ENCODE peak calls at places on chromosome 2, in nine cellular contexts. One of them, this sample, is unnamed.

GRCh38 chr2:141423212-141423611 is 707.6 kb downstream of the LRP1B start:
- DNase-seq in CD8-positive, alpha-beta T cell: no peak
- DNase-seq in cardiac muscle cell: no peak
- DNase-seq in thoracic aorta: no peak
- DNase-seq in HepG2: no peak
- DNase-seq in AG04450: no peak
- DNase-seq in GM23338: no peak
- DNase-seq in transverse colon: no peak
- DNase-seq in RWPE1: no peak
- DNase-seq in this sample: no peak

GRCh38 chr2:229363126-229363814 is 92.2 kb upstream of the PID1 start:
- DNase-seq in CD8-positive, alpha-beta T cell: no peak
- DNase-seq in cardiac muscle cell: no peak
- DNase-seq in thoracic aorta: no peak
- DNase-seq in HepG2: no peak
- DNase-seq in AG04450: no peak
- DNase-seq in GM23338: no peak
- DNase-seq in transverse colon: no peak
- DNase-seq in RWPE1: peak
- DNase-seq in this sample: no peak

GRCh38 chr2:176626796-176627195 is 357.6 kb downstream of the MTX2 start:
- DNase-seq in CD8-positive, alpha-beta T cell: no peak
- DNase-seq in cardiac muscle cell: no peak
- DNase-seq in thoracic aorta: no peak
- DNase-seq in HepG2: no peak
- DNase-seq in AG04450: no peak
- DNase-seq in GM23338: no peak
- DNase-seq in transverse colon: no peak
- DNase-seq in RWPE1: no peak
- DNase-seq in this sample: no peak

GRCh38 chr2:222057249-222058073 is 241.3 kb downstream of the PAX3 start:
- DNase-seq in CD8-positive, alpha-beta T cell: no peak
- DNase-seq in cardiac muscle cell: peak
- DNase-seq in thoracic aorta: no peak
- DNase-seq in HepG2: no peak
- DNase-seq in AG04450: no peak
- DNase-seq in GM23338: peak
- DNase-seq in transverse colon: no peak
- DNase-seq in RWPE1: peak
- DNase-seq in this sample: no peak

GRCh38 chr2:96145028-96145939 is at the start of gene DUSP2:
- DNase-seq in CD8-positive, alpha-beta T cell: peak
- DNase-seq in cardiac muscle cell: peak
- DNase-seq in thoracic aorta: peak
- DNase-seq in HepG2: no peak
- DNase-seq in AG04450: no peak
- DNase-seq in GM23338: peak
- DNase-seq in transverse colon: peak
- DNase-seq in RWPE1: peak
- DNase-seq in this sample: peak

GRCh38 chr2:119753041-119753929 is 6.4 kb upstream of the PTPN4 start:
- DNase-seq in CD8-positive, alpha-beta T cell: peak
- DNase-seq in cardiac muscle cell: peak
- DNase-seq in thoracic aorta: no peak
- DNase-seq in HepG2: peak
- DNase-seq in AG04450: no peak
- DNase-seq in GM23338: peak
- DNase-seq in transverse colon: no peak
- DNase-seq in RWPE1: no peak
- DNase-seq in this sample: no peak

GRCh38 chr2:102514061-102514785 is 41.2 kb downstream of the SLC9A4 start:
- DNase-seq in CD8-positive, alpha-beta T cell: no peak
- DNase-seq in cardiac muscle cell: no peak
- DNase-seq in thoracic aorta: peak
- DNase-seq in HepG2: peak
- DNase-seq in AG04450: peak
- DNase-seq in GM23338: peak
- DNase-seq in transverse colon: no peak
- DNase-seq in RWPE1: peak
- DNase-seq in this sample: no peak

GRCh38 chr2:148699830-148700229 is 55.3 kb downstream of the EPC2 start:
- DNase-seq in CD8-positive, alpha-beta T cell: no peak
- DNase-seq in cardiac muscle cell: no peak
- DNase-seq in thoracic aorta: no peak
- DNase-seq in HepG2: no peak
- DNase-seq in AG04450: no peak
- DNase-seq in GM23338: no peak
- DNase-seq in transverse colon: no peak
- DNase-seq in RWPE1: no peak
- DNase-seq in this sample: no peak

GRCh38 chr2:75562513-75562864 is 1.8 kb upstream of the EVA1A start:
- DNase-seq in CD8-positive, alpha-beta T cell: no peak
- DNase-seq in cardiac muscle cell: no peak
- DNase-seq in thoracic aorta: no peak
- DNase-seq in HepG2: peak
- DNase-seq in AG04450: no peak
- DNase-seq in GM23338: no peak
- DNase-seq in transverse colon: no peak
- DNase-seq in RWPE1: no peak
- DNase-seq in this sample: no peak

GRCh38 chr2:3094999-3095958 is 282.3 kb downstream of the EIPR1 start:
- DNase-seq in CD8-positive, alpha-beta T cell: no peak
- DNase-seq in cardiac muscle cell: no peak
- DNase-seq in thoracic aorta: no peak
- DNase-seq in HepG2: no peak
- DNase-seq in AG04450: no peak
- DNase-seq in GM23338: no peak
- DNase-seq in transverse colon: no peak
- DNase-seq in RWPE1: no peak
- DNase-seq in this sample: no peak

GRCh38 chr2:70201831-70202230 is 11.0 kb upstream of the C2orf42 start:
- DNase-seq in CD8-positive, alpha-beta T cell: no peak
- DNase-seq in cardiac muscle cell: no peak
- DNase-seq in thoracic aorta: no peak
- DNase-seq in HepG2: no peak
- DNase-seq in AG04450: no peak
- DNase-seq in GM23338: no peak
- DNase-seq in transverse colon: no peak
- DNase-seq in RWPE1: no peak
- DNase-seq in this sample: no peak

GRCh38 chr2:120803085-120803484 is 67.4 kb downstream of the GLI2 start:
- DNase-seq in CD8-positive, alpha-beta T cell: no peak
- DNase-seq in cardiac muscle cell: no peak
- DNase-seq in thoracic aorta: no peak
- DNase-seq in HepG2: no peak
- DNase-seq in AG04450: no peak
- DNase-seq in GM23338: no peak
- DNase-seq in transverse colon: no peak
- DNase-seq in RWPE1: no peak
- DNase-seq in this sample: no peak

GRCh38 chr2:110804915-110805314 is 72.5 kb downstream of the ACOXL start:
- DNase-seq in CD8-positive, alpha-beta T cell: peak
- DNase-seq in cardiac muscle cell: no peak
- DNase-seq in thoracic aorta: no peak
- DNase-seq in HepG2: no peak
- DNase-seq in AG04450: no peak
- DNase-seq in GM23338: no peak
- DNase-seq in transverse colon: no peak
- DNase-seq in RWPE1: no peak
- DNase-seq in this sample: no peak

GRCh38 chr2:25521665-25522387 is 151.6 kb downstream of the DTNB start:
- DNase-seq in CD8-positive, alpha-beta T cell: peak
- DNase-seq in cardiac muscle cell: peak
- DNase-seq in thoracic aorta: no peak
- DNase-seq in HepG2: peak
- DNase-seq in AG04450: peak
- DNase-seq in GM23338: peak
- DNase-seq in transverse colon: no peak
- DNase-seq in RWPE1: peak
- DNase-seq in this sample: no peak

GRCh38 chr2:64331846-64332245 is 122.1 kb upstream of the LGALSL start:
- DNase-seq in CD8-positive, alpha-beta T cell: no peak
- DNase-seq in cardiac muscle cell: no peak
- DNase-seq in thoracic aorta: no peak
- DNase-seq in HepG2: no peak
- DNase-seq in AG04450: no peak
- DNase-seq in GM23338: no peak
- DNase-seq in transverse colon: no peak
- DNase-seq in RWPE1: no peak
- DNase-seq in this sample: no peak
- H3K27ac ChIP-seq in CD8-positive, alpha-beta T cell: no peak
- H3K27ac ChIP-seq in cardiac muscle cell: no peak
- H3K27ac ChIP-seq in thoracic aorta: peak
- H3K27ac ChIP-seq in HepG2: no peak
- H3K27ac ChIP-seq in AG04450: no peak
- H3K27ac ChIP-seq in GM23338: no peak
- H3K27ac ChIP-seq in transverse colon: no peak
- H3K27ac ChIP-seq in RWPE1: no peak
- H3K27ac ChIP-seq in this sample: no peak

DNA sequence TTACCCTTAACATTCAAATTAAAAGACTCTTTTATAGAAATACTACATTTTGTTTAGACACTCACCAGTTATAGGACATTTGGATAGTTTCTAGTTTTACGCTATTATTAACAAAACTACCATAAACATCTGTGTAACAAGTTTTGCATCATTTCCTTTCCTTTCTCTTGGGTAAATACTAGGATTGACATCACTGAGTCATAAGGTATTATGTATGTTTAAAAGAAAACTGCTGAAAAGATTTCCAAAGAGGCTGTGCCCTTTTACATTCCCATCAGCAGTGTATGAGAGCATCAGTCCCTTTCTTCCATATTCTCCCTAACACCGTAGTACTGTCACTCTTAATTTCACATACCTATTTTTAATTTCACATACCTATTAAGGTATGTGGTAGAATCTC is 130.6 kb downstream of the USP34 start:
- DNase-seq in CD8-positive, alpha-beta T cell: no peak
- DNase-seq in cardiac muscle cell: no peak
- DNase-seq in thoracic aorta: no peak
- DNase-seq in HepG2: no peak
- DNase-seq in AG04450: peak
- DNase-seq in GM23338: no peak
- DNase-seq in transverse colon: no peak
- DNase-seq in RWPE1: peak
- DNase-seq in this sample: no peak
- H3K27ac ChIP-seq in CD8-positive, alpha-beta T cell: no peak
- H3K27ac ChIP-seq in cardiac muscle cell: no peak
- H3K27ac ChIP-seq in thoracic aorta: no peak
- H3K27ac ChIP-seq in HepG2: no peak
- H3K27ac ChIP-seq in AG04450: no peak
- H3K27ac ChIP-seq in GM23338: no peak
- H3K27ac ChIP-seq in transverse colon: no peak
- H3K27ac ChIP-seq in RWPE1: no peak
- H3K27ac ChIP-seq in this sample: no peak

DNA sequence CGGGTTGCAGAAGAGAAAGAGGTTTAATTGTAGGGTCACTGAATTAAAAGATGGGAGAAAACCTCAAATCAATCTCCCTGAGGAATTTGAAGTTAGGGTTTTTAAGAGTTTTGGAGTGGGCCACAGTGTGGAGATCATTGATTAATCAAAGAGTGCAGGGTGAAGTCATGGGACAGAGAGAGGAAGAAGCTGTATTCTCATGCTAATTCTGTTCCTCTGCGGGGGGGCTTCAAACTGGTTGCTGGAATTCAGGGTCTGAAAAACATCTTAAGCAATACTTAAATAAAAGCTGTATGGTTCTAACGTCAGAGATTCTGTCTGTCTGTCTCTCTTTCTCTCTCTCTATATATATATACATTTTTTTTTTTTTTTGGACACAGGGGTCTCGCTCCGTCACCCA is 169.8 kb upstream of the SPATS2L start:
- DNase-seq in CD8-positive, alpha-beta T cell: no peak
- DNase-seq in cardiac muscle cell: no peak
- DNase-seq in thoracic aorta: no peak
- DNase-seq in HepG2: no peak
- DNase-seq in AG04450: no peak
- DNase-seq in GM23338: peak
- DNase-seq in transverse colon: no peak
- DNase-seq in RWPE1: no peak
- DNase-seq in this sample: no peak
- H3K27ac ChIP-seq in CD8-positive, alpha-beta T cell: no peak
- H3K27ac ChIP-seq in cardiac muscle cell: no peak
- H3K27ac ChIP-seq in thoracic aorta: no peak
- H3K27ac ChIP-seq in HepG2: no peak
- H3K27ac ChIP-seq in AG04450: no peak
- H3K27ac ChIP-seq in GM23338: peak
- H3K27ac ChIP-seq in transverse colon: no peak
- H3K27ac ChIP-seq in RWPE1: no peak
- H3K27ac ChIP-seq in this sample: no peak

GRCh38 chr2:127398239-127398590 is 10.4 kb upstream of the MAP3K2 start:
- DNase-seq in CD8-positive, alpha-beta T cell: peak
- DNase-seq in cardiac muscle cell: no peak
- DNase-seq in thoracic aorta: peak
- DNase-seq in HepG2: peak
- DNase-seq in AG04450: peak
- DNase-seq in GM23338: no peak
- DNase-seq in transverse colon: peak
- DNase-seq in RWPE1: peak
- DNase-seq in this sample: no peak

GRCh38 chr2:127401757-127402695 is 14.3 kb upstream of the MAP3K2 start:
- DNase-seq in CD8-positive, alpha-beta T cell: no peak
- DNase-seq in cardiac muscle cell: no peak
- DNase-seq in thoracic aorta: no peak
- DNase-seq in HepG2: no peak
- DNase-seq in AG04450: no peak
- DNase-seq in GM23338: no peak
- DNase-seq in transverse colon: peak
- DNase-seq in RWPE1: peak
- DNase-seq in this sample: no peak

GRCh38 chr2:127397568-127398238 is 9.9 kb upstream of the MAP3K2 start:
- DNase-seq in CD8-positive, alpha-beta T cell: no peak
- DNase-seq in cardiac muscle cell: no peak
- DNase-seq in thoracic aorta: no peak
- DNase-seq in HepG2: no peak
- DNase-seq in AG04450: no peak
- DNase-seq in GM23338: no peak
- DNase-seq in transverse colon: no peak
- DNase-seq in RWPE1: no peak
- DNase-seq in this sample: no peak

GRCh38 chr2:127400897-127401756 is 13.4 kb upstream of the MAP3K2 start:
- DNase-seq in CD8-positive, alpha-beta T cell: no peak
- DNase-seq in cardiac muscle cell: no peak
- DNase-seq in thoracic aorta: no peak
- DNase-seq in HepG2: peak
- DNase-seq in AG04450: no peak
- DNase-seq in GM23338: peak
- DNase-seq in transverse colon: peak
- DNase-seq in RWPE1: peak
- DNase-seq in this sample: no peak

GRCh38 chr2:127400533-127400896 is 12.7 kb upstream of the MAP3K2 start:
- DNase-seq in CD8-positive, alpha-beta T cell: no peak
- DNase-seq in cardiac muscle cell: no peak
- DNase-seq in thoracic aorta: no peak
- DNase-seq in HepG2: no peak
- DNase-seq in AG04450: no peak
- DNase-seq in GM23338: no peak
- DNase-seq in transverse colon: peak
- DNase-seq in RWPE1: peak
- DNase-seq in this sample: no peak
- H3K27ac ChIP-seq in CD8-positive, alpha-beta T cell: no peak
- H3K27ac ChIP-seq in cardiac muscle cell: no peak
- H3K27ac ChIP-seq in thoracic aorta: no peak
- H3K27ac ChIP-seq in HepG2: no peak
- H3K27ac ChIP-seq in AG04450: peak
- H3K27ac ChIP-seq in GM23338: no peak
- H3K27ac ChIP-seq in transverse colon: peak
- H3K27ac ChIP-seq in RWPE1: peak
- H3K27ac ChIP-seq in this sample: no peak

This sample was measured in esophagus squamous epithelium.